ENCODE peak calls at places on chromosomes 13 and 19, in ten cellular contexts. T, C, J, A, U, R, Z, H, K and B are unnamed samples.

GRCh38 chr13:40271931-40272775 is 394.3 kb downstream of the FOXO1 start:
- DNase-seq in K (no peak), H (peak; percentile 22), U (no peak), J (no peak), C (peak; percentile 92), A (no peak), R (peak; percentile 92), T (peak; percentile 49), Z (no peak), B (peak; percentile 86)

GRCh38 chr13:98961204-98962105 is 16.4 kb downstream of the DOCK9 start:
- DNase-seq in A (no peak), C (no peak), H (no peak), J (no peak), R (peak; percentile 41), T (no peak), U (no peak), Z (no peak), K (no peak), B (no peak)

GRCh38 chr19:15294591-15294990 is 37.7 kb downstream of the BRD4 start:
- DNase-seq in J (no peak), R (peak; percentile 35), Z (no peak), A (no peak), K (no peak), U (no peak), C (no peak), T (no peak), H (no peak), B (peak; percentile 40)

GRCh38 chr13:104253063-104253680 is 1187.0 kb upstream of the SLC10A2 start:
- DNase-seq in J (no peak), T (no peak), A (no peak), K (no peak), R (no peak), H (no peak), Z (no peak), U (no peak), C (peak; percentile 3), B (peak; percentile 30)

GRCh38 chr13:47178090-47178950 is 281.5 kb upstream of the HTR2A start:
- DNase-seq in R (peak; percentile 9), C (no peak), H (no peak), U (no peak), A (no peak), T (no peak), K (no peak), J (no peak), Z (no peak), B (no peak)

GRCh38 chr19:18849838-18850400 is 18.2 kb downstream of the UPF1 start:
- DNase-seq in R (peak; percentile 7), H (no peak), Z (no peak), J (no peak), T (no peak), U (no peak), C (no peak), K (no peak), A (no peak), B (no peak)

GRCh38 chr13:44125943-44126469 is 246.3 kb downstream of the LACC1 start:
- DNase-seq in R (peak; percentile 37), H (peak; percentile 93), Z (no peak), C (no peak), U (no peak), A (no peak), T (no peak), K (no peak), J (no peak), B (no peak)

GRCh38 chr13:99614465-99614885 is 113.2 kb downstream of the TM9SF2 start:
- DNase-seq in T (peak; percentile 39), J (peak; percentile 59), K (no peak), R (no peak), A (no peak), H (no peak), C (no peak), U (no peak), Z (peak; percentile 50), B (peak; percentile 33)

GRCh38 chr19:33063356-33064116 is 1.2 kb downstream of the RHPN2 start:
- DNase-seq in R (peak; percentile 13), Z (no peak), C (no peak), K (no peak), H (peak; percentile 30), A (peak; percentile 11), T (peak; percentile 73), U (no peak), J (no peak), B (peak; percentile 43)

GRCh38 chr19:44824758-44825157 is 15.9 kb downstream of the BCAM start:
- DNase-seq in T (no peak), U (no peak), Z (no peak), C (no peak), A (no peak), J (no peak), R (no peak), K (no peak), H (no peak), B (no peak)

GRCh38 chr13:67229438-67230242 is 496 bp downstream of the PCDH9 start:
- DNase-seq in C (peak; percentile 13), H (peak; percentile 10), K (no peak), A (peak; percentile 6), U (no peak), T (no peak), R (no peak), J (no peak), Z (peak; percentile 13), B (no peak)

DNA sequence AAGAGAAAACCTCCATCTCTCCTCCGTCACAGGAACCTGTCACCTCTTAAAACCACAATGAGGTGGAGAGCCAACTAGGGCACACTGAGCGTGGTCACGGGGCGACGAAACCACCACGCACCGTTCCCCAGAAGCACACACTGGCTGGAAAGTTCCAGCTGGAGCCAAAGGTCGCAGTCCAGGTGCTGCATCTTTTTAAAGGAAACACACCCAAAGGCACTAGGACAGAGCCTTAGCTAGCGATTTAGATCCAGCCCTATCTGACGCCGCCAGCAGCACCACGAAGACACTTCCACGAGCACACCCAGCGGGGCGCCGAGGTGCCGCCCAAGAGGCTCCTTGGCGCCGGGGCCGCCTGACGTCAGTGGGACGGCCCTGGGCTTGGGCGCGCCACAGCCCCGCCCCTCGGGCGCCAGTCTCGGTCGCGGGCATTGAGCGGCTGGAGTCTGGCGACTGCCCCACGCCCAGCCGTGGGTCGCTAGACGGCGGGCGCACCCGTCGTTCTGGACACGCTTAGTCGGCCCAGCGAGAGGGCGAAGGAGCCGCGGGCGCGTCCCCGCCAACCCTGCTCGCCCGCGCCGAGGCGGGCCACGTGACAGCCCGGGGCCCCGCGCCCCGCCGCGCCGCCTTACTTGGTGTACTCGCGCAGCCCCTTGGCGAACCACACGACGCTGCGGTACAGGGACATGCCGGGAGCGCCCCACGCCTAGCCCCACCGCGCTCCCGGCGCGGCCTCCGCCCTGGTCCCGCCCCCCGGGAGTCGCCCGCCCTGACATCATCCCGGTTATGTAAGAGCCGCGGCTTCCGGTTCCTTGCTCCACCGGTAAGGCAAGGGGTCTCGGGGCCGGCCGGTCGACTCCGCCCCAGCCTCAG is at the start of gene DHRS12:
- DNase-seq in R (peak; percentile 80), K (no peak), Z (peak; percentile 77), H (peak; percentile 66), T (peak; percentile 93), J (peak; percentile 91), C (peak; percentile 65), U (peak; percentile 62), A (peak; percentile 74), B (peak; percentile 77)
- TF ChIP-seq CTCF in R (no peak), K (no peak), Z (no peak), H (no peak), T (no peak), J (no peak), C (no peak), U (peak; percentile 17), A (no peak), B (no peak)

GRCh38 chr13:21620858-21621257 is 16.9 kb upstream of the MICU2 start:
- DNase-seq in J (no peak), R (no peak), A (no peak), K (no peak), U (no peak), Z (no peak), C (no peak), H (no peak), T (no peak), B (no peak)

GRCh38 chr13:21619633-21620220 is 15.8 kb upstream of the MICU2 start:
- DNase-seq in J (no peak), C (no peak), R (no peak), H (peak; percentile 17), T (no peak), Z (no peak), K (no peak), U (no peak), A (no peak), B (no peak)

GRCh38 chr13:21625366-21625765 is 21.4 kb upstream of the MICU2 start:
- DNase-seq in U (no peak), C (peak; percentile 7), Z (peak; percentile 28), H (peak; percentile 52), K (no peak), R (peak; percentile 44), A (no peak), J (peak; percentile 58), T (no peak), B (peak; percentile 36)
- TF ChIP-seq CTCF in U (peak; percentile 54), C (peak; percentile 38), Z (peak; percentile 67), H (peak; percentile 74), K (peak; percentile 64), R (peak; percentile 58), A (no peak), J (peak; percentile 54), T (peak; percentile 34), B (peak; percentile 42)

DNA sequence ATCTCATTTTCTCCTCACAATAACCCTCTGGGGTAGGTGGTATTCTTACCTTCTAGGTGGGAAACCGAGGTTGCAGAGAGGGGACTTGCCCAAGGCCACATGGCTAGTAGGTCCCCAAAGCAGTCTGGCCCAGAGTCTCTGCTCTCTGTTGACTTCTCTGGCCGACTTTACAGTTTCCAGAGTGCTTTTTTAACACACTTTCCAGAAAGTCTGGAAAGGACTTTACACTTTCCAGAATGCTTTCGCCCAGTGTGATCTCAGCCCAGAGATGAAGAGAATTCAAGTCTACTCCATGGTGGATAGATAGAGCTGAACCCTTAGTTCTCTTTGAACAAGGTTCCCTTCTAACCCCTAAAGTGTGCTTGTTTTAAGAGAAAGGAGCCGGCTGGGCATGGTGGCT is 12.2 kb downstream of the ARHGAP35 start:
- DNase-seq in T (no peak), U (no peak), A (no peak), C (no peak), R (no peak), K (no peak), H (no peak), J (no peak), Z (no peak), B (no peak)
- TF ChIP-seq CTCF in T (no peak), U (no peak), A (no peak), C (no peak), R (no peak), K (no peak), H (no peak), J (no peak), Z (no peak), B (no peak)

DNA sequence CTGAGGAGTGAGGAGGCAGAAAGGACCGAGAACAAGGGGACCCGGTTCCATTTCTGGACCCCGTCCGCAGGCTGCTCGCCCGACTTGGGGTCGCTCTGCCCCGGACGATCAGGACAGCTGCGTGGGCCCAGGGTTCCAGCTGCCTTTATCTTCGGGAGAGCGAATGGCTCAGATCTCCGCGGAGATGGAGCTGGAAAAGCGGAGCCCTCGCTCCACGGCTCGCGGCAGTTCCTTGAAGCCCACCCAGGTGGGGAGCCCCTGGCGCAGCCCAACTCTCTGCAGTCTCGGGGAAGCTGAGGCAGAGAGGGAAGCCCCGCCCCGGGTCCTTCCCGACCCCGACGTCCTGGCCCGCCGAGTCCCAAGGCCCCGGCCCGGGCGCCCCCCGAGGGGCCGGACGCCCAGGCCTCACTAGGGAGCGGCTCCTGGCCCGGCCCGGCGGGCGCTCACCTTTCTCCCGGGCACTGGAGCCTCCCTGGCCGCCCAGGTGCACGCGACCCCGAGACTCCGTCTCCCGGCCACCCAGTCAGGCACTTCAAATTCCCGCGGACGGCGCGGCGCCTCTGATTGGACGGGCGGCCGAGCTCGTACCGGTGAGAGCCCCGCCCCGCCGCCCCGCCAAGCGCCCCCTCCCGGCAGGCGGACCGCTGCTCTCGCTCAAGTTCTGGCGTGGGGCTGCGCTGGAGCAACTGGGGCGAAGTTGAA is 485.7 kb downstream of the UQCRFS1 start:
- DNase-seq in A (peak; percentile 76), K (no peak), R (no peak), H (no peak), U (no peak), T (no peak), J (peak; percentile 58), C (no peak), Z (no peak), B (peak; percentile 21)
- TF ChIP-seq CTCF in A (peak; percentile 41), K (peak; percentile 52), R (peak; percentile 13), H (no peak), U (no peak), T (no peak), J (no peak), C (no peak), Z (no peak), B (peak; percentile 3)